ENCODE peak calls at places on chromosomes 6 and 20, in seven cellular contexts. U is osteocyte, L is mucosa of descending colon, I is heart right ventricle, Y is neural crest cell, N is cardiac fibroblast, B is AG04450. G is an unnamed sample.

GRCh38 chr20:58251979-58252591 is 23.6 kb upstream of the ANKRD60 start:
- DNase-seq in U (no peak), L (no peak), I (no peak), Y (no peak), N (peak; percentile 97), B (peak; percentile 74), G (no peak)

GRCh38 chr20:54044156-54044555 is 26.2 kb downstream of the BCAS1 start:
- DNase-seq in U (no peak), L (no peak), I (no peak), Y (no peak), N (peak; percentile 69), B (no peak), G (no peak)

GRCh38 chr20:11124849-11125505 is 451.2 kb upstream of the JAG1 start:
- DNase-seq in U (no peak), L (peak; percentile 3), I (no peak), Y (no peak), N (no peak), B (no peak), G (no peak)

GRCh38 chr20:46062151-46062550 is 27.6 kb downstream of the NCOA5 start:
- DNase-seq in U (no peak), L (no peak), I (no peak), Y (no peak), N (no peak), B (no peak), G (no peak)

GRCh38 chr20:49469060-49469459 is 13.4 kb downstream of the KCNB1 start:
- DNase-seq in U (no peak), L (no peak), I (no peak), Y (no peak), N (no peak), B (no peak), G (no peak)

GRCh38 chr20:47243906-47244305 is 112.6 kb downstream of the ZMYND8 start:
- DNase-seq in U (no peak), L (no peak), I (no peak), Y (no peak), N (no peak), B (no peak), G (no peak)

GRCh38 chr6:131381052-131381451 is 192.0 kb upstream of the ARG1 start:
- DNase-seq in U (no peak), L (peak; percentile 53), I (peak; percentile 16), Y (no peak), N (no peak), B (no peak), G (no peak)

GRCh38 chr6:128672023-128672422 is 151.6 kb upstream of the PTPRK start:
- DNase-seq in U (no peak), L (no peak), I (no peak), Y (no peak), N (no peak), B (no peak), G (no peak)

GRCh38 chr6:85574932-85575598 is 18.6 kb downstream of the SNX14 start:
- DNase-seq in U (no peak), L (no peak), I (no peak), Y (no peak), N (peak; percentile 83), B (no peak), G (no peak)

GRCh38 chr20:63896136-63896890 is 1.4 kb downstream of the DNAJC5 start:
- DNase-seq in U (no peak), L (peak; percentile 69), I (peak; percentile 45), Y (no peak), N (peak; percentile 20), B (no peak), G (peak; percentile 81)

GRCh38 chr6:110560239-110561015 is 84.0 kb upstream of the SLC22A16 start:
- DNase-seq in U (no peak), L (no peak), I (no peak), Y (no peak), N (no peak), B (no peak), G (no peak)

GRCh38 chr6:56314683-56315523 is 67.5 kb upstream of the COL21A1 start:
- DNase-seq in U (no peak), L (peak; percentile 15), I (no peak), Y (peak; percentile 45), N (peak; percentile 72), B (no peak), G (no peak)

GRCh38 chr6:168514216-168514615 is 73.2 kb downstream of the SMOC2 start:
- DNase-seq in U (no peak), L (peak; percentile 38), I (peak; percentile 85), Y (no peak), N (peak; percentile 84), B (no peak), G (no peak)

GRCh38 chr6:106974999-106975698 is 620 bp upstream of the CD24 start:
- DNase-seq in U (no peak), L (peak; percentile 72), I (peak; percentile 7), Y (peak; percentile 58), N (peak; percentile 32), B (no peak), G (no peak)

GRCh38 chr6:16265351-16266341 is 27.3 kb downstream of the GMPR start:
- DNase-seq in U (no peak), L (no peak), I (no peak), Y (no peak), N (no peak), B (no peak), G (no peak)

GRCh38 chr20:62637521-62638054 is 4.7 kb upstream of the SLCO4A1 start:
- DNase-seq in U (no peak), L (no peak), I (no peak), Y (no peak), N (no peak), B (no peak), G (no peak)

GRCh38 chr6:107866606-107867301 is 42.6 kb upstream of the SCML4 start:
- DNase-seq in U (no peak), L (peak; percentile 42), I (no peak), Y (peak; percentile 21), N (peak; percentile 66), B (no peak), G (no peak)

GRCh38 chr6:12172572-12172971 is 117.6 kb upstream of the EDN1 start:
- DNase-seq in U (no peak), L (no peak), I (no peak), Y (no peak), N (no peak), B (no peak), G (no peak)

GRCh38 chr6:148700713-148701392 is 46.0 kb upstream of the UST start:
- DNase-seq in U (no peak), L (peak; percentile 21), I (no peak), Y (no peak), N (peak; percentile 72), B (peak; percentile 2), G (no peak)

GRCh38 chr20:46246527-46246926 is 61.8 kb downstream of the CDH22 start:
- DNase-seq in U (no peak), L (no peak), I (no peak), Y (no peak), N (no peak), B (no peak), G (no peak)

GRCh38 chr20:63315240-63315981 is 22.4 kb downstream of the COL20A1 start:
- DNase-seq in U (no peak), L (no peak), I (no peak), Y (no peak), N (no peak), B (no peak), G (peak; percentile 45)

GRCh38 chr6:22613695-22614094 is 44.3 kb downstream of the HDGFL1 start:
- DNase-seq in U (no peak), L (no peak), I (peak; percentile 32), Y (no peak), N (peak; percentile 87), B (peak; percentile 92), G (no peak)

GRCh38 chr6:46175446-46175845 is 4.7 kb upstream of the ENPP5 start:
- DNase-seq in U (no peak), L (no peak), I (no peak), Y (no peak), N (no peak), B (no peak), G (no peak)

GRCh38 chr6:34587325-34587724 is 31.2 kb upstream of the SPDEF start:
- DNase-seq in U (no peak), L (no peak), I (no peak), Y (no peak), N (no peak), B (no peak), G (no peak)

GRCh38 chr20:39399463-39399862 is 437.3 kb downstream of the DHX35 start:
- DNase-seq in U (no peak), L (no peak), I (no peak), Y (no peak), N (no peak), B (no peak), G (no peak)
- TF ChIP-seq CTCF in U (no peak), L (no peak), I (no peak), Y (no peak), N (no peak), B (no peak), G (no peak)

DNA sequence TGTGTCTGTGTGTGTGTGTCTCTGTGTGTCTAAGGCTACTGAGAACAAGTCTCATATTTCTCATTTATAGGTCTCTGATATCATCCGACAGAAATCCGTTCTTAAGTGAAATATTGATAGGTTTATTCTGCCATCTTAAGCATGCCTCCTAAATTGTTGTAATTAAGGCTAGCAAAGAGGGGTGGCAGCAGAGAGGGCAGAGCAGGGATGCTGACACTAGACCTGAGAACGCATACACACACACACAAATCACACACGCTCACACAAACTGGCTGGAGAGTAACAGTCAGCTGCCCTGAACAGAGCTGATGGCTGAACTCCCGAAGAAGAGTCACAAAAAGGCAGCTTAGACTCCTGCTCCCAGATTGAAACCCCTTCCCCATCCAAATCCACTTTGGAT is 85.0 kb upstream of the LRFN2 start:
- DNase-seq in U (no peak), L (no peak), I (no peak), Y (no peak), N (no peak), B (no peak), G (no peak)
- TF ChIP-seq CTCF in U (no peak), L (no peak), I (no peak), Y (no peak), N (no peak), B (no peak), G (no peak)

DNA sequence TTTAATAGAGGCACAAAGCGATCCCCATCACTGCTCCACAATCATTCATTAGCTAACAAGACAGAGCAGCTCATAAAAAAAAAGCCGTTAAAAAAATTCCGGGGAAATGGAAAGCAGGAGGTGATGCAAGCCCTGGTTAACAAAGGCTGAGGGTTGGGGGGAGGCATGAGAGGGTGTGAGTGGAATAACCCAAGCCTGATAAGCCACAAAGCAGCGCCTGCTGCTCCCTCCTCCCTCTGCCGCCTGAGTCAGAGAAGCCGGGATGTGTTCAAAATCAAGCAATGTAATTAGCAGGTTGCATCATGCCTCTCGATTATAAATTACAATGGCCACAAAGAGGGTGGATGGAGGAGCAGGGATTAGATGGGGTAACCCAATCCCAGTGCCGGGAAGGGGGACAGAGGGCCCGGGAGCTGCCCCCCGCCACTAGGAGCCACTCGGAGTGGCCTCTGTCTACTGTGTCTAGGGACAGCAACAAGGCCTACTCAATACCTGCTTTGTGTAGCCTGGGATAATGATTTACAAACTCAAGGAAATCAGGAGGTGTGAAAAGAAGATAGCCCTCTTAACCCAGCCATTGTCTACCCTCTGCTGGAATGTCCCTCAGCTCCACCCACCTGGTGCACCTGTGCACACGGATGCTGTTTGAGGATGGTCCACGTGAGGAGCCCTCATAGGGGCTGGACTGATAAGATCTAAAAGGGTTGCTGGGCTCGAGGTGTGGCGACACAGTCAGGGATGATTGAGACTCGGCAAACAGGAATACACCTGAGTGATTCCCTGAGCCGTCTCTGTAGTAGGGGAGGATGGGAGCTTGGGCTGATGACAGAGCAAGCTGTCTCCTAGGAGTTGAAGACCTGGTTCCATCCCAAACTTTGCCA is 156.9 kb downstream of the VEGFA start:
- DNase-seq in U (no peak), L (peak; percentile 75), I (no peak), Y (peak; percentile 14), N (peak; percentile 78), B (peak; percentile 69), G (peak; percentile 21)
- TF ChIP-seq CTCF in U (no peak), L (no peak), I (no peak), Y (no peak), N (no peak), B (no peak), G (no peak)

GRCh38 chr6:42260972-42261371 is 43.3 kb upstream of the MRPS10 start:
- DNase-seq in U (no peak), L (peak; percentile 42), I (no peak), Y (peak; percentile 26), N (peak; percentile 25), B (no peak), G (no peak)
- TF ChIP-seq CTCF in U (peak; percentile 60), L (no peak), I (peak; percentile 53), Y (peak; percentile 64), N (peak; percentile 59), B (peak; percentile 53), G (peak; percentile 73)

G was measured in CD14-positive monocyte.